ENCODE peak calls at places on chromosomes 2 and 18, in four cellular contexts. P is HepG2, Q is A549, H is endothelial cell of umbilical vein. Z is an unnamed sample.
A peak's percentile ranks its signal among the peaks of the same experiment; 100 is the strongest.

GRCh38 chr2:105809723-105810122 is 65.0 kb downstream of the NCK2 start:
- DNase-seq in P (no peak), Q (no peak), H (no peak), Z (no peak)

GRCh38 chr18:2526320-2526719 is 45.0 kb downstream of the METTL4 start:
- DNase-seq in P (no peak), Q (no peak), H (no peak), Z (no peak)

GRCh38 chr2:240052524-240052923 is 797 bp downstream of the OR6B3 start:
- DNase-seq in P (no peak), Q (no peak), H (no peak), Z (no peak)

GRCh38 chr2:102346381-102347130 is 9.0 kb upstream of the IL18R1 start:
- DNase-seq in P (no peak), Q (no peak), H (no peak), Z (no peak)

GRCh38 chr2:160666677-160667061 is 173.1 kb upstream of the RBMS1 start:
- DNase-seq in P (no peak), Q (no peak), H (no peak), Z (no peak)

GRCh38 chr2:144519934-144520717 is at the start of gene ZEB2:
- DNase-seq in P (peak; percentile 12), Q (peak; percentile 67), H (peak; percentile 87), Z (peak; percentile 93)

GRCh38 chr2:120766758-120767351 is 31.2 kb downstream of the GLI2 start:
- DNase-seq in P (no peak), Q (no peak), H (no peak), Z (no peak)

GRCh38 chr2:45241061-45241561 is 231.9 kb upstream of the SIX2 start:
- DNase-seq in P (no peak), Q (no peak), H (peak; percentile 69), Z (no peak)

GRCh38 chr2:65277791-65278449 is 50.3 kb downstream of the ACTR2 start:
- DNase-seq in P (no peak), Q (no peak), H (no peak), Z (no peak)

GRCh38 chr18:79950440-79951341 is 762 bp downstream of the SLC66A2 start:
- DNase-seq in P (no peak), Q (no peak), H (peak; percentile 21), Z (peak; percentile 61)

GRCh38 chr2:231699006-231699405 is 9.3 kb upstream of the PTMA start:
- DNase-seq in P (no peak), Q (no peak), H (no peak), Z (no peak)

GRCh38 chr2:119679846-119680245 is 845 bp downstream of the TMEM177 start:
- DNase-seq in P (no peak), Q (no peak), H (no peak), Z (no peak)

GRCh38 chr2:46367286-46367685 is 70.1 kb downstream of the EPAS1 start:
- DNase-seq in P (no peak), Q (no peak), H (peak; percentile 48), Z (no peak)

GRCh38 chr18:77063256-77063655 is 69.3 kb downstream of the MBP start:
- DNase-seq in P (no peak), Q (no peak), H (no peak), Z (peak; percentile 93)

GRCh38 chr18:77113361-77114069 is 19.1 kb downstream of the MBP start:
- DNase-seq in P (no peak), Q (no peak), H (no peak), Z (no peak)

GRCh38 chr2:18178736-18179349 is 300.4 kb downstream of the KCNS3 start:
- DNase-seq in P (peak; percentile 28), Q (peak; percentile 52), H (peak; percentile 65), Z (peak; percentile 76)

GRCh38 chr18:79496237-79496977 is 100.7 kb downstream of the NFATC1 start:
- DNase-seq in P (no peak), Q (no peak), H (no peak), Z (no peak)

GRCh38 chr2:145680276-145680675 is 1160.4 kb upstream of the ZEB2 start:
- DNase-seq in P (no peak), Q (no peak), H (no peak), Z (no peak)

GRCh38 chr2:48341556-48342133 is 188.3 kb upstream of the STON1 start:
- DNase-seq in P (no peak), Q (peak; percentile 22), H (peak; percentile 55), Z (no peak)

GRCh38 chr2:195451160-195451559 is 205.9 kb upstream of the SLC39A10 start:
- DNase-seq in P (no peak), Q (no peak), H (no peak), Z (no peak)

GRCh38 chr2:126653102-126653501 is 2.9 kb upstream of the GYPC start:
- DNase-seq in P (no peak), Q (no peak), H (no peak), Z (peak; percentile 15)

GRCh38 chr18:52392160-52392559 is 52.2 kb downstream of the DCC start:
- DNase-seq in P (no peak), Q (no peak), H (no peak), Z (no peak)

GRCh38 chr18:22604390-22604985 is 186.8 kb upstream of the CTAGE1 start:
- DNase-seq in P (no peak), Q (no peak), H (peak; percentile 91), Z (no peak)

GRCh38 chr2:200430017-200430416 is 79.9 kb downstream of the KCTD18 start:
- DNase-seq in P (no peak), Q (no peak), H (no peak), Z (no peak)

GRCh38 chr2:72204156-72204781 is 56.6 kb upstream of the CYP26B1 start:
- DNase-seq in P (peak; percentile 52), Q (peak; percentile 83), H (peak; percentile 89), Z (no peak)

GRCh38 chr18:77700051-77700450 is 450.4 kb downstream of the GALR1 start:
- DNase-seq in P (no peak), Q (no peak), H (no peak), Z (no peak)

GRCh38 chr18:51603111-51603510 is 405.6 kb upstream of the MEX3C start:
- DNase-seq in P (no peak), Q (no peak), H (no peak), Z (no peak)

GRCh38 chr2:238606311-238606710 is 179.6 kb downstream of the ASB1 start:
- DNase-seq in P (no peak), Q (no peak), H (no peak), Z (no peak)
- TF ChIP-seq MYC in P (no peak), Q (no peak), H (no peak), Z (no peak)

GRCh38 chr2:241852981-241853631 is 5.6 kb downstream of the PDCD1 start:
- DNase-seq in P (no peak), Q (no peak), H (no peak), Z (no peak)

GRCh38 chr2:241849616-241850543 is 8.8 kb downstream of the PDCD1 start:
- DNase-seq in P (peak; percentile 34), Q (no peak), H (no peak), Z (no peak)

GRCh38 chr2:241852116-241852980 is 6.3 kb downstream of the PDCD1 start:
- DNase-seq in P (no peak), Q (no peak), H (no peak), Z (peak; percentile 0)

GRCh38 chr2:241850544-241851324 is 8.0 kb downstream of the PDCD1 start:
- DNase-seq in P (no peak), Q (no peak), H (no peak), Z (peak; percentile 5)

GRCh38 chr2:241851325-241852115 is 7.2 kb downstream of the PDCD1 start:
- DNase-seq in P (no peak), Q (no peak), H (no peak), Z (peak; percentile 0)
- TF ChIP-seq MYC in P (no peak), Q (no peak), H (no peak), Z (no peak)

GRCh38 chr2:186991766-186992417 is 142.9 kb upstream of the ZSWIM2 start:
- DNase-seq in P (no peak), Q (no peak), H (peak; percentile 74), Z (no peak)
- TF ChIP-seq MYC in P (no peak), Q (no peak), H (no peak), Z (no peak)

GRCh38 chr2:238568455-238569414 is 142.0 kb downstream of the ASB1 start:
- DNase-seq in P (no peak), Q (no peak), H (no peak), Z (no peak)
- TF ChIP-seq MYC in P (no peak), Q (no peak), H (no peak), Z (no peak)

GRCh38 chr18:12033643-12034025 is 52.3 kb downstream of the IMPA2 start:
- DNase-seq in P (no peak), Q (no peak), H (no peak), Z (no peak)

GRCh38 chr18:12030667-12031066 is 49.4 kb downstream of the IMPA2 start:
- DNase-seq in P (no peak), Q (no peak), H (no peak), Z (no peak)

GRCh38 chr18:12031181-12031580 is 49.9 kb downstream of the IMPA2 start:
- DNase-seq in P (no peak), Q (no peak), H (no peak), Z (no peak)

GRCh38 chr18:12032786-12033642 is 51.7 kb downstream of the IMPA2 start:
- DNase-seq in P (no peak), Q (no peak), H (no peak), Z (no peak)

GRCh38 chr18:12031836-12032235 is 50.5 kb downstream of the IMPA2 start:
- DNase-seq in P (no peak), Q (no peak), H (no peak), Z (no peak)
- TF ChIP-seq MYC in P (no peak), Q (no peak), H (no peak), Z (no peak)

Z was measured in NB4.